ENCODE peak calls at places on chromosomes 12 and 14, in five cellular contexts. T is psoas muscle, Q is uterus, M is omental fat pad, W is T-cell. B is an unnamed sample.

GRCh38 chr12:49322708-49323523 is at the start of gene TROAP:
- DNase-seq in T (peak; percentile 97), Q (peak; percentile 96), M (peak; percentile 88), W (peak; percentile 92), B (peak; percentile 97)

GRCh38 chr12:56242986-56243385 is 13.1 kb downstream of the SLC39A5 start:
- DNase-seq in T (no peak), Q (no peak), M (no peak), W (no peak), B (no peak)

GRCh38 chr12:84397279-84397678 is 515.3 kb downstream of the SLC6A15 start:
- DNase-seq in T (no peak), Q (no peak), M (no peak), W (no peak), B (no peak)

GRCh38 chr12:121811434-121812319 is 7.9 kb downstream of the SETD1B start:
- DNase-seq in T (peak; percentile 79), Q (peak; percentile 69), M (no peak), W (peak; percentile 60), B (peak; percentile 52)

GRCh38 chr12:85559127-85559526 is 277.1 kb downstream of the RASSF9 start:
- DNase-seq in T (no peak), Q (no peak), M (no peak), W (no peak), B (no peak)

GRCh38 chr12:20096430-20096829 is 271.9 kb upstream of the PDE3A start:
- DNase-seq in T (no peak), Q (no peak), M (no peak), W (no peak), B (no peak)

GRCh38 chr14:101131451-101131916 is 228.0 kb upstream of the RTL1 start:
- DNase-seq in T (no peak), Q (no peak), M (no peak), W (no peak), B (no peak)

GRCh38 chr12:109888179-109889020 is 8.1 kb upstream of the GLTP start:
- DNase-seq in T (no peak), Q (no peak), M (no peak), W (no peak), B (peak; percentile 7)

GRCh38 chr14:55129428-55130193 is 559 bp downstream of the LGALS3 start:
- DNase-seq in T (peak; percentile 69), Q (peak; percentile 71), M (peak; percentile 67), W (peak; percentile 9), B (peak; percentile 18)

GRCh38 chr12:78002878-78003277 is 172.2 kb downstream of the NAV3 start:
- DNase-seq in T (no peak), Q (no peak), M (no peak), W (no peak), B (no peak)

B was measured in CD8-positive, alpha-beta T cell.